ENCODE peak calls at places on chromosomes 12 and 14, in four cellular contexts. One of them, this sample, is unnamed.

GRCh38 chr14:75064205-75064567 is 362 bp upstream of the ACYP1 start:
- ATAC-seq in K562: no peak
- ATAC-seq in heart left ventricle: no peak
- ATAC-seq in A549: peak; percentile 24
- ATAC-seq in this sample: no peak

GRCh38 chr14:100188392-100189030 is 29.1 kb upstream of the DEGS2 start:
- ATAC-seq in K562: no peak
- ATAC-seq in heart left ventricle: no peak
- ATAC-seq in A549: no peak
- ATAC-seq in this sample: no peak

GRCh38 chr12:85947286-85947685 is 73.2 kb downstream of the NTS start:
- ATAC-seq in K562: no peak
- ATAC-seq in heart left ventricle: no peak
- ATAC-seq in A549: no peak
- ATAC-seq in this sample: no peak

GRCh38 chr14:77041837-77042557 is 13.5 kb upstream of the IRF2BPL start:
- ATAC-seq in K562: no peak
- ATAC-seq in heart left ventricle: peak; percentile 7
- ATAC-seq in A549: no peak
- ATAC-seq in this sample: peak; percentile 52

GRCh38 chr14:79204591-79204990 is 1006.7 kb downstream of the DIO2 start:
- ATAC-seq in K562: no peak
- ATAC-seq in heart left ventricle: no peak
- ATAC-seq in A549: no peak
- ATAC-seq in this sample: no peak

GRCh38 chr14:56262530-56262929 is 144.3 kb downstream of the PELI2 start:
- ATAC-seq in K562: no peak
- ATAC-seq in heart left ventricle: no peak
- ATAC-seq in A549: no peak
- ATAC-seq in this sample: no peak

GRCh38 chr12:98645572-98646067 is 530 bp downstream of the APAF1 start:
- ATAC-seq in K562: peak; percentile 34
- ATAC-seq in heart left ventricle: no peak
- ATAC-seq in A549: peak; percentile 38
- ATAC-seq in this sample: no peak

GRCh38 chr12:56205445-56205844 is 16.2 kb upstream of the SMARCC2 start:
- ATAC-seq in K562: no peak
- ATAC-seq in heart left ventricle: no peak
- ATAC-seq in A549: peak; percentile 72
- ATAC-seq in this sample: no peak

GRCh38 chr12:100491104-100491503 is 17.4 kb downstream of the NR1H4 start:
- ATAC-seq in K562: no peak
- ATAC-seq in heart left ventricle: no peak
- ATAC-seq in A549: no peak
- ATAC-seq in this sample: no peak

GRCh38 chr12:64670856-64671639 is 60.8 kb downstream of the RASSF3 start:
- ATAC-seq in K562: peak; percentile 40
- ATAC-seq in heart left ventricle: peak; percentile 41
- ATAC-seq in A549: peak; percentile 65
- ATAC-seq in this sample: peak; percentile 75

GRCh38 chr14:79841433-79841832 is 369.9 kb downstream of the DIO2 start:
- ATAC-seq in K562: no peak
- ATAC-seq in heart left ventricle: no peak
- ATAC-seq in A549: no peak
- ATAC-seq in this sample: no peak

GRCh38 chr12:44117368-44117767 is 281.5 kb downstream of the TMEM117 start:
- ATAC-seq in K562: no peak
- ATAC-seq in heart left ventricle: no peak
- ATAC-seq in A549: no peak
- ATAC-seq in this sample: no peak

GRCh38 chr12:109972821-109973220 is 23.3 kb downstream of the GIT2 start:
- ATAC-seq in K562: no peak
- ATAC-seq in heart left ventricle: no peak
- ATAC-seq in A549: no peak
- ATAC-seq in this sample: no peak

GRCh38 chr14:32022938-32023466 is 54.1 kb upstream of the ARHGAP5 start:
- ATAC-seq in K562: no peak
- ATAC-seq in heart left ventricle: no peak
- ATAC-seq in A549: no peak
- ATAC-seq in this sample: peak; percentile 81

GRCh38 chr14:95993768-95994592 is 45.2 kb upstream of the C14orf132 start:
- ATAC-seq in K562: peak; percentile 50
- ATAC-seq in heart left ventricle: no peak
- ATAC-seq in A549: peak; percentile 79
- ATAC-seq in this sample: no peak

GRCh38 chr12:124027753-124028559 is 54.9 kb downstream of the ZNF664 start:
- ATAC-seq in K562: no peak
- ATAC-seq in heart left ventricle: peak; percentile 55
- ATAC-seq in A549: no peak
- ATAC-seq in this sample: no peak

GRCh38 chr14:69931960-69932359 is 52.7 kb downstream of the SMOC1 start:
- ATAC-seq in K562: no peak
- ATAC-seq in heart left ventricle: no peak
- ATAC-seq in A549: no peak
- ATAC-seq in this sample: no peak

GRCh38 chr12:131364903-131365820 is 345.7 kb upstream of the SFSWAP start:
- ATAC-seq in K562: no peak
- ATAC-seq in heart left ventricle: no peak
- ATAC-seq in A549: no peak
- ATAC-seq in this sample: no peak

DNA sequence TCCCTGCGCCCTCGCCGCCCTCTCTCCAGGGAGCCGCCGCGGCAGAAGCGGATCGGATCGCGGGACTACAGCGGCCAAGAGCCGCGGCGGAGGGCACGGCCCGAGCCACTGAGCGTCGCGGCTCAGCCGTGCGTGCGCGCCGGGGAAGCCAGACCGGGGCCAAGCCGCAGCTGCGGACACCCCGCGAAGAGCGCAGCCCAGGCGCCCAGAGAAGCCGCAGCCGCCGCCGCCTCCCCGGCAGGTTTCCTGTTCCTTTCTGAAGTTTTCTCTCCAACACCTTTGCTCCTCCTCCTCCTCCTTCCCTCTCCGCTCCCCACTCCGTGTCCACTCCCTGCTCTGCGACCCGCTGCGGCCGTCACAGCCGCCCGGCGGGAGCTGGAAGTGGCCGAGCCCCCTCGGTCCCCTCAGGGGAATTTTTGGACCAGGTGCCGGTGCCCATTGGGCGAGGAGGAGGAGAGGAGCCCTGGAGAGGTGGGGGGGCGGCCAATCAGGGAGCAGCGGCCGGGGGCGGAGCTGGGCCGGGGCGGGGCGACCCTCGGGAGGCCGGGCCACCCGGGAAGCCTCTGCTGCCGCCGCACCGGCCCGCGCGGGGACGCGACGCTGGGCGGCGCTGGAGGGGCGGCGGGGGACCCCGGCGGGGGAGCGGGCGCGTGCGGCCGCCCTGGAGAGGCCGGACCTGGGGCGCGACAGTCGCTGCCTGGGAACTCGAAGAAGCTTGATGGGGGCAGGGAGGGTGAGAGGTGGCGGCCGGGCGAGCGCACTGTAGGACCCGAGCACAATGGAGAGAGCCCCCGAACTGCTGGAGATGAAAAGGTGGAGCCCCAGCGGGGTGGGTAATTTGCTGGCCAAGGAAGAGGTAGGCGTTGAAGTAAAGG is at the start of gene ITPR2:
- ATAC-seq in K562: peak; percentile 97
- ATAC-seq in heart left ventricle: peak; percentile 96
- ATAC-seq in A549: peak; percentile 92
- ATAC-seq in this sample: peak; percentile 96
- TF ChIP-seq POLR2A in K562: peak; percentile 52
- TF ChIP-seq POLR2A in heart left ventricle: no peak
- TF ChIP-seq POLR2A in A549: peak; percentile 88
- TF ChIP-seq POLR2A in this sample: peak; percentile 88

GRCh38 chr12:6114476-6114870 is 10.0 kb downstream of the VWF start:
- ATAC-seq in K562: no peak
- ATAC-seq in heart left ventricle: no peak
- ATAC-seq in A549: peak; percentile 47
- ATAC-seq in this sample: no peak
- TF ChIP-seq CTCF in K562: no peak
- TF ChIP-seq CTCF in heart left ventricle: no peak
- TF ChIP-seq CTCF in A549: no peak
- TF ChIP-seq CTCF in this sample: no peak

DNA sequence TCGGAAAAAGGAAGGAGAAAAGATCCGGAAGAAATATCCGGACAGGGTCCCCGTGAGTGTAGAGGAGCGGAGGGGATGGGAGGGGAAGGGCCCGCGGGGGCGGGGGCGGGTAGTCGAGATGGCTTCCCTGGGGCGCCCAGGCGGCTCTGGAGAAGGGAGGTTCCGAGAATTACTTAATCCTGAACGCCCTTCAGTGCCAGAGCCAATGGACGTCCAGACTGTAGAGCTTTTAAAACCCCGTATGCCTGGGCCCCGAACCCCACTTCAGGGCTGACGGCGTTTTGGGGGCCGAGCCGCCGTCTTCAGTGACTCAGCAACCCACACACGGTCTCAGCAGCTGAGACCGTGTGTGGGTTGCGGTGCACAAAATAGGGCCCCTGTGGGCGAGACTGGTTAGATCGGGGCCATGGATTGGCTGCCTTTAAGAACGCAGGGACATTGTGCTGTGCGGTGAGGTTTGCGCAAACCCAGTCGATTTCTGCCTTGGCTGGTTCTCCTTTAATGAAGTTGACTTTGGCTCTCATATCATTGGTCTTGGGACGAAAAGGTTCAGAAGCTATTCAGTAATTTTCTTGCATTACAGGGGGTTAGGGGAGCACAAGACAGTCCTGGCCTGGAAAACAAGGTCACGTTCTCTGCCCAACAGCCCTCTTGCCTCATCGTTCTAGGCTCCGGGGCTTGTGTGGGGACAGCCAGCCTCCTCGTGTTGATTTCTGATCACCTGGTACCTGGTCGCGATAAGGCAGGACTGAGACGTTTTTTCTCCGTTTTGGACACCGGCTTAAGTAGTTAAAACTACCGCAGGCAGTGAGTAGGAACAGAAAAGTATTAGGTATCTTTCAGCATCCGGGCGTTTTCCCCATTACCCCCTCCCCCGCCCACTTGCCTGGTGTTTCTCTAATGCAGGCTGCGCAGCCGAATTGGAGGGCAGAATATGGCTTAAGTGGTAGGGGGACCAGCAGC is 772 bp downstream of the GABARAPL1 start:
- ATAC-seq in K562: peak; percentile 82
- ATAC-seq in heart left ventricle: peak; percentile 16
- ATAC-seq in A549: peak; percentile 67
- ATAC-seq in this sample: peak; percentile 58
- TF ChIP-seq POLR2A in K562: peak; percentile 47
- TF ChIP-seq POLR2A in heart left ventricle: peak; percentile 63
- TF ChIP-seq POLR2A in A549: no peak
- TF ChIP-seq POLR2A in this sample: peak; percentile 62

DNA sequence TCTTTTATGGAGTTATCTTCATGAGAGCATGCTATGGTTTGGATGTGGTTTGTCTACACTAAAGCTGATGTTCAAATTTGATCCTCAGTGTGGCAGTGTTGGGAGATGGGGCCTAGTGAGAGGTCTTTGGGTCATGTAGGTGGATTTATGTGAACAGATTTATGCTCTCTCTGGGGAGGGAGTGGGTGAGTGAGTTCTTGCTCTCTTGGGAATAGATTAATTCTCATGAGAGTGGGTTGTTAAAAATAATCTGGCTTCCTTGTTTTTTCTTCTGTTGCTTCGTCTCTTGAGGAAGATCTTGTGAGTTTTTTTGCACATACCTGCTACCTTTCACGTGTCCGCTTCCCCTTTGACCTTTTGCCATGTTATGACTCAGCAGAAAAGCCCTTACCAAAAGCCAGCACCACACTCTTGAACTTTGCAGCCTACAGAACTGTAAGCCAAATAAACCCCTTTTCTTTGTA is 20.5 kb downstream of the DERA start:
- ATAC-seq in K562: no peak
- ATAC-seq in heart left ventricle: no peak
- ATAC-seq in A549: peak; percentile 70
- ATAC-seq in this sample: no peak
- TF ChIP-seq CTCF in K562: no peak
- TF ChIP-seq CTCF in heart left ventricle: no peak
- TF ChIP-seq CTCF in A549: no peak
- TF ChIP-seq CTCF in this sample: no peak

GRCh38 chr12:116906285-116906684 is 4.5 kb upstream of the FBXW8 start:
- ATAC-seq in K562: no peak
- ATAC-seq in heart left ventricle: no peak
- ATAC-seq in A549: no peak
- ATAC-seq in this sample: no peak

GRCh38 chr12:116916122-116916521 is 5.4 kb downstream of the FBXW8 start:
- ATAC-seq in K562: no peak
- ATAC-seq in heart left ventricle: no peak
- ATAC-seq in A549: no peak
- ATAC-seq in this sample: no peak

GRCh38 chr12:116915326-116915725 is 4.6 kb downstream of the FBXW8 start:
- ATAC-seq in K562: no peak
- ATAC-seq in heart left ventricle: no peak
- ATAC-seq in A549: no peak
- ATAC-seq in this sample: no peak

GRCh38 chr12:116910280-116910644 is 488 bp upstream of the FBXW8 start:
- ATAC-seq in K562: no peak
- ATAC-seq in heart left ventricle: no peak
- ATAC-seq in A549: no peak
- ATAC-seq in this sample: no peak

GRCh38 chr12:116910645-116911449 is at the start of gene FBXW8:
- ATAC-seq in K562: peak; percentile 96
- ATAC-seq in heart left ventricle: peak; percentile 48
- ATAC-seq in A549: peak; percentile 97
- ATAC-seq in this sample: peak; percentile 86
- TF ChIP-seq POLR2A in K562: peak; percentile 66
- TF ChIP-seq POLR2A in heart left ventricle: no peak
- TF ChIP-seq POLR2A in A549: peak; percentile 81
- TF ChIP-seq POLR2A in this sample: no peak

This sample was measured in gastroesophageal sphincter.